ENCODE peak calls at places on chromosomes 4 and X, in six cellular contexts. N, G, C, D, R and F are unnamed samples.

GRCh38 chr4:33446953-33447352 is 2726.8 kb downstream of the PCDH7 start:
- DNase-seq in D (no peak), C (no peak), N (no peak), G (no peak), R (no peak), F (no peak)

GRCh38 chr4:136562842-136563241 is 969.5 kb downstream of the PCDH18 start:
- DNase-seq in N (peak; percentile 5), R (no peak), D (no peak), G (no peak), C (no peak), F (no peak)

GRCh38 chr4:89166971-89167475 is 55.7 kb downstream of the TIGD2 start:
- DNase-seq in G (no peak), D (no peak), N (no peak), R (no peak), C (no peak), F (no peak)

GRCh38 chrX:13125188-13125587 is 80.8 kb upstream of the FAM9C start:
- DNase-seq in R (no peak), G (no peak), N (no peak), D (no peak), C (no peak), F (no peak)

GRCh38 chr4:39541987-39542632 is 14.9 kb upstream of the UGDH start:
- DNase-seq in N (no peak), G (no peak), C (peak; percentile 67), D (no peak), R (no peak), F (no peak)

GRCh38 chr4:109998867-109999303 is 86.2 kb downstream of the EGF start:
- DNase-seq in C (no peak), N (peak; percentile 81), D (no peak), G (no peak), R (peak; percentile 68), F (no peak)

GRCh38 chrX:7435822-7436221 is 287.9 kb upstream of the PUDP start:
- DNase-seq in D (no peak), N (no peak), R (no peak), G (no peak), C (no peak), F (no peak)

GRCh38 chrX:34884693-34885277 is 57.8 kb upstream of the FAM47B start:
- DNase-seq in N (no peak), D (no peak), G (no peak), C (no peak), R (no peak), F (no peak)

GRCh38 chr4:102345795-102346100 is 466 bp upstream of the SLC39A8 start:
- DNase-seq in D (no peak), G (no peak), N (no peak), C (no peak), R (no peak), F (no peak)

GRCh38 chr4:159155119-159155518 is 52.2 kb downstream of the RAPGEF2 start:
- DNase-seq in N (no peak), R (no peak), D (no peak), C (no peak), G (no peak), F (no peak)

GRCh38 chrX:39805022-39805421 is 292.7 kb downstream of the BCOR start:
- DNase-seq in D (no peak), R (no peak), N (no peak), C (no peak), G (no peak), F (no peak)

GRCh38 chr4:11496313-11496956 is 67.7 kb upstream of the HS3ST1 start:
- DNase-seq in C (no peak), G (no peak), N (no peak), R (no peak), D (no peak), F (no peak)

GRCh38 chr4:52144303-52144849 is 93.3 kb downstream of the SPATA18 start:
- DNase-seq in R (no peak), N (no peak), D (no peak), C (no peak), G (no peak), F (no peak)

GRCh38 chrX:136850441-136851175 is 29.9 kb downstream of the RBMX start:
- DNase-seq in C (peak; percentile 33), G (no peak), N (no peak), D (no peak), R (no peak), F (no peak)

GRCh38 chr4:52825311-52826090 is 36.6 kb upstream of the RASL11B start:
- DNase-seq in G (no peak), N (no peak), R (peak; percentile 16), D (peak; percentile 82), C (no peak), F (no peak)

GRCh38 chr4:41363384-41363981 is 106.8 kb downstream of the UCHL1 start:
- DNase-seq in C (peak; percentile 39), N (peak; percentile 63), G (no peak), R (no peak), D (no peak), F (peak; percentile 51)

GRCh38 chr4:76620723-76621463 is 185.9 kb downstream of the SHROOM3 start:
- DNase-seq in G (no peak), N (no peak), R (no peak), D (no peak), C (no peak), F (no peak)

GRCh38 chr4:88803600-88804096 is 106.0 kb upstream of the NAP1L5 start:
- DNase-seq in D (no peak), N (no peak), R (no peak), G (no peak), C (peak; percentile 62), F (no peak)

GRCh38 chrX:71846429-71846828 is 64.2 kb upstream of the NHSL2 start:
- DNase-seq in R (no peak), D (no peak), N (no peak), C (no peak), G (no peak), F (no peak)

GRCh38 chrX:119041175-119041574 is 31.6 kb upstream of the CT47C1 start:
- DNase-seq in G (no peak), D (peak; percentile 92), C (peak; percentile 68), R (peak; percentile 32), N (no peak), F (no peak)

GRCh38 chr4:146550161-146550560 is 28.4 kb upstream of the SLC10A7 start:
- DNase-seq in N (no peak), C (no peak), G (no peak), D (no peak), R (no peak), F (no peak)

GRCh38 chrX:99271641-99272040 is 1138.4 kb downstream of the PCDH19 start:
- DNase-seq in C (no peak), G (no peak), N (peak; percentile 2), D (no peak), R (no peak), F (no peak)

GRCh38 chr4:113049421-113050355 is at the start of gene ANK2:
- DNase-seq in D (no peak), N (peak; percentile 95), G (no peak), C (no peak), R (no peak), F (no peak)

GRCh38 chr4:99657801-99658200 is at the start of gene C4orf54:
- DNase-seq in G (no peak), D (no peak), N (no peak), C (no peak), R (no peak), F (no peak)

GRCh38 chr4:84286048-84286447 is 213.0 kb downstream of the NKX6-1 start:
- DNase-seq in G (no peak), C (no peak), D (no peak), R (no peak), N (peak; percentile 49), F (no peak)

DNA sequence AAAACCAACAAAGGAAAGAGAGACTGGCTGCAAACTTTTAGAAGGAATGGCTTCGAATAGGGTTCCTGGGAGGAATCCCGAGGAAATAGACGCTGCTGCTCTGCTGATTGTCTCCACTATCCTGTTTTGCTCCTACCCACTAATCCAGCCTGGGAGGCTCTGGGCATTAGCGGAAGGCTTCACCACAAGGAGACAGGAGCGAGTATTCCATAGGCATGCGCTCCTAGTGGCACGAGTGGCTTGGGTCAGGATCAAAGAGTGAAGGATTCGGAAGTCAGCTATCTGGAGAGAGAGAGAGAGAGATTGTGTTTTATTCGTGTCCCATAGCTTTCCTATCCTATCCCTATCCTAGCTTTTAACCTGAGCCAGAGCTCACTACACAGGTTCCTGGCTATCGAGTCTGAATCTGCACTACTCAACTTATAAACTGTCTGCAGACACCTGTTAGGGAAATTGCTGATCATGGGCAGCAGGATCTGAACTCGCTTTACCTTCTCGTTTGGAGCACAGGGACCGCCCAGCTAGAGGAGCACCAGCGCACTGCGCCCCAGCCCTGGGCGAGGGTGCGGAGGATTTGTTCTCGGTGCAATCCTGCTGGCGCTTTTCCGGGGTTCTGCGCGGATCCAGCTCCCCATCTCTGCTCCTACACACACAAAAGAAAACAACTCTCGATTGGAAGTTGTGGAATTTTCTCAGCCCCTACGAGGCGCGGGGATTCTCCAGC is 740 bp upstream of the NPY2R start:
- DNase-seq in N (peak; percentile 76), C (no peak), D (no peak), G (no peak), R (no peak), F (no peak)
- H3K27me3 ChIP-seq in N (peaks cover 49% of the 10 kb centered on the region), C (no peaks in the 10 kb centered on the region), D (no peaks in the 10 kb centered on the region), G (no peaks in the 10 kb centered on the region), R (no peaks in the 10 kb centered on the region), F (peaks cover 39% of the 10 kb centered on the region)

DNA sequence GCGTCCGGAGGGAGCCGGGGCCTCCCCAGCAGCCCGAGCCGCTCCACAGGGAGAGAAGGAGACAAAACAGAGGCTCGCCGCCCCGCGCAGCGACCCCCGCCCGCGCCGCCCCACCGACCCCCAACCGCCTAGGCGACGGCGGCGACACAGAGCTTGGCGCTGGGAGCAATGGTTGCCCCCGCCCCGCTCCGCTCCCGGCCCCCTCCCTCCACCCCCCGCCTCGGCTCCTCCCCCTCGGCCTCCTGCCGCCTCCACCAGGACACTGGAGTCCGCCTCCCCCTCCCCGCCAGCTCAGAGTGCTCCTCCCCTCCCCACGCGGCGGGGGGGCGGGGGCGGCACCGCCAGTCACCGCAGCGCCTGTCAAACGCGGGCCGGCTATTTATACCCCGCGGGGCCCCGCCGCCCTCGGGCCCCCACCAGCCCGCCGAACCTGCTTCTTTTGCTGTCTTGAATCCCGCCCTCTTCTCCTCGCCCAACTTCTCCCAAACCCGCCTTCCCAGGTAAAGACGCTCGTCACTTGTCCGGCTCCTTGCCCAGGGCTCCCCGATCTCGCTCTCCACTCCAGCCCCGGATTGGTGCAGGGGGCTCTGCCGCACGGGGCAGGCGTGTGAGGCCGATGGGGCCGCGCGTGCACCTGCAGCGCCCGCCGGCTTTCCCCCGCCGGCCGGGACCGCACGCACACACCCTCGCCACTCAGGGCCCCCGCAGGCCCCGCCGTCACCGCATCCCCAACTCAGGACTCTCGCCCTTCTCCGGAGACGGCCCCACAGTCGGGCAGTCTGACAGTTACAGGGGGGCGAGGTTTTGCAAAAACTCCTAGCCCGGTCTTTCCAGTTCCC is at the start of gene ELF2:
- DNase-seq in R (peak; percentile 73), C (peak; percentile 97), D (peak; percentile 94), G (peak; percentile 91), N (peak; percentile 89), F (peak; percentile 98)
- TF ChIP-seq POLR2AphosphoS5 in R (peak; percentile 54), C (peak; percentile 75), D (no peak), G (peak; percentile 42), N (peak; percentile 34), F (peak; percentile 59)

GRCh38 chrX:2829469-2830246 is 928 bp downstream of the GYG2 start:
- DNase-seq in N (no peak), C (no peak), G (no peak), R (no peak), D (no peak), F (no peak)
- H3K4me3 ChIP-seq in N (peak overlapping the region; percentile 57), C (peak overlapping the region; percentile 49), G (peak overlapping the region; percentile 29), R (no peak overlapping the region), D (peak overlapping the region; percentile 52), F (peak overlapping the region; percentile 57)

DNA sequence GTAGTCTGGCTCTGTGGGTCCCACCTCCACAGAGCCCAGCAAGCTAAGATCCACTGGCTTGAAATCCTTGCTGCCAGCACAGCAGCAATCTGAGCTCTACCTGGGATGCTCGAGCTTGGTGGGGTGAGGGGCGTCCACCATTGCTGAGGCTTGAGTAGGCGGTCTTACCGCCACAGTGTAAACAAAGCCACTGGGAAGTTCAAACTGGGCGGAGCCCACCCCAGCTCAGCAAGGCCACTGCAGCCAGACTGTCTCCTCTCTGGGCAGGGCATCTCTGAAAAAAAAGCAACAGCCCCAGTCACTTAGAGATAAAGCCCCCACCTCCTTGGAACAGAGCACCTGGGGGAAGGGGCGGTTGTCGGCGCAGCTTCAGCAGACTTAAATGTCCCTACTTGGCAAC is 243.2 kb upstream of the POF1B start:
- DNase-seq in G (no peak), C (no peak), D (no peak), N (no peak), R (no peak), F (peak; percentile 36)
- H3K27me3 ChIP-seq in G (no peaks in the 10 kb centered on the region), C (no peaks in the 10 kb centered on the region), D (no peaks in the 10 kb centered on the region), N (no peaks in the 10 kb centered on the region), R (no peaks in the 10 kb centered on the region), F (no peaks in the 10 kb centered on the region)